ENCODE peak calls at places on chromosomes 7 and 10, in seven cellular contexts. D is neuronal stem cell, L is A673, K is SK-N-SH, F is T1000, Q is ecto neural progenitor cell, J is fibroblast of the conjunctiva. H is an unnamed sample.

GRCh38 chr10:28514648-28515047 is 18.3 kb upstream of the WAC start:
- DNase-seq in L (no peak), J (no peak), K (no peak), Q (no peak), F (no peak), D (no peak), H (no peak)

GRCh38 chr7:140249036-140249806 is 72.4 kb upstream of the KDM7A start:
- DNase-seq in Q (no peak), F (no peak), K (no peak), J (no peak), D (no peak), L (no peak), H (peak)

GRCh38 chr10:117997673-117998072 is 49.1 kb downstream of the RAB11FIP2 start:
- DNase-seq in Q (no peak), D (no peak), F (no peak), J (no peak), L (no peak), K (no peak), H (no peak)

GRCh38 chr10:88898727-88899126 is 18.7 kb downstream of the STAMBPL1 start:
- DNase-seq in J (no peak), D (no peak), K (no peak), Q (no peak), L (no peak), F (no peak), H (no peak)

GRCh38 chr10:6482737-6483362 is 97.2 kb downstream of the PRKCQ start:
- DNase-seq in F (no peak), Q (no peak), L (no peak), D (no peak), J (no peak), K (no peak), H (no peak)

GRCh38 chr7:122006687-122007086 is 133.7 kb downstream of the PTPRZ1 start:
- DNase-seq in L (no peak), D (no peak), Q (no peak), J (no peak), F (no peak), K (no peak), H (no peak)

GRCh38 chr10:90707657-90708056 is 150.2 kb downstream of the HTR7 start:
- DNase-seq in K (no peak), D (no peak), J (no peak), F (no peak), L (no peak), Q (no peak), H (no peak)

GRCh38 chr10:117004627-117005453 is at the start of gene SHTN1:
- DNase-seq in F (peak), L (peak), K (peak), J (no peak), Q (peak), D (peak), H (peak)

GRCh38 chr7:25537678-25538375 is 309.5 kb upstream of the NPVF start:
- DNase-seq in L (no peak), J (no peak), D (no peak), K (no peak), F (no peak), Q (no peak), H (no peak)

GRCh38 chr10:5484205-5484604 is 15.2 kb downstream of the CALML5 start:
- DNase-seq in F (no peak), K (no peak), D (no peak), Q (no peak), J (no peak), L (no peak), H (peak)

GRCh38 chr7:100837099-100837836 is 9.9 kb upstream of the EPHB4 start:
- DNase-seq in F (peak), L (peak), D (peak), K (peak), J (peak), Q (peak), H (peak)

GRCh38 chr7:98802088-98802780 is 67.6 kb downstream of the TMEM130 start:
- DNase-seq in L (peak), Q (peak), K (peak), D (peak), F (peak), J (peak), H (no peak)

GRCh38 chr7:135161669-135162068 is 8.8 kb downstream of the CYREN start:
- DNase-seq in Q (no peak), F (no peak), J (no peak), K (peak), D (no peak), L (no peak), H (no peak)

GRCh38 chr10:121669010-121669366 is 70.7 kb upstream of the FGFR2 start:
- DNase-seq in L (no peak), K (no peak), Q (no peak), F (no peak), J (no peak), D (no peak), H (no peak)

GRCh38 chr10:20659225-20659624 is 237.9 kb downstream of the NEBL start:
- DNase-seq in K (no peak), F (no peak), L (no peak), D (no peak), J (no peak), Q (no peak), H (no peak)

H was measured in SK-MEL-5.